ENCODE peak calls at places on chromosomes 5 and 9, in nine cellular contexts. Y is NCI-H524; L is neural crest cell; P is central memory CD4-positive, alpha-beta T cell; B is ELR; D is activated CD4-positive, alpha-beta T cell treated with anti-CD3 and anti-CD28 coated beads, Interleukin-2, amount 50 U/mL, for 1 hour; S is T-cell; Q is HT1080; T is HS-5. V is an unnamed sample.

GRCh38 chr9:135515083-135515511 is 6.1 kb upstream of the LCN1 start:
- DNase-seq in Q (no peak), S (no peak), D (no peak), T (no peak), B (no peak), P (no peak), L (no peak), Y (no peak), V (no peak)

GRCh38 chr5:177478711-177479646 is 5.5 kb upstream of the DBN1 start:
- DNase-seq in T (no peak), P (no peak), L (no peak), B (no peak), Q (no peak), Y (no peak), S (no peak), D (no peak), V (peak)

GRCh38 chr9:84436386-84437114 is 96.0 kb upstream of the SLC28A3 start:
- DNase-seq in P (no peak), L (no peak), D (no peak), S (no peak), Y (no peak), B (no peak), Q (no peak), T (no peak), V (no peak)

GRCh38 chr5:127561254-127561653 is 43.8 kb downstream of the PRRC1 start:
- DNase-seq in Q (peak), T (peak), D (no peak), S (no peak), P (no peak), L (no peak), B (peak), Y (no peak), V (no peak)

GRCh38 chr5:118407958-118408357 is 580.4 kb downstream of the DTWD2 start:
- DNase-seq in D (no peak), Q (no peak), P (no peak), Y (peak), S (no peak), T (no peak), L (no peak), B (no peak), V (no peak)

GRCh38 chr5:159467666-159468065 is 137.4 kb upstream of the IL12B start:
- DNase-seq in Y (no peak), P (no peak), T (no peak), D (no peak), S (no peak), L (no peak), Q (no peak), B (no peak), V (no peak)

GRCh38 chr9:25936031-25936430 is 257.8 kb upstream of the TUSC1 start:
- DNase-seq in B (no peak), D (no peak), Q (no peak), S (no peak), Y (no peak), L (no peak), P (no peak), T (no peak), V (no peak)

GRCh38 chr5:52692039-52692438 is 95.7 kb upstream of the ITGA1 start:
- DNase-seq in L (no peak), Y (no peak), B (peak), T (no peak), P (no peak), Q (peak), D (no peak), S (no peak), V (no peak)

GRCh38 chr5:119327018-119327417 is 28.8 kb upstream of the TNFAIP8 start:
- DNase-seq in T (no peak), Y (no peak), D (no peak), P (no peak), S (no peak), Q (no peak), L (no peak), B (no peak), V (no peak)

GRCh38 chr9:111232997-111233790 is 96.8 kb downstream of the OR2K2 start:
- DNase-seq in B (no peak), T (no peak), Q (no peak), L (no peak), S (no peak), P (no peak), D (no peak), Y (no peak), V (no peak)

GRCh38 chr5:40594811-40595210 is 84.9 kb upstream of the PTGER4 start:
- DNase-seq in Y (no peak), P (no peak), Q (no peak), B (no peak), L (no peak), S (no peak), D (no peak), T (no peak), V (no peak)

GRCh38 chr5:1110930-1111726 is 735 bp downstream of the SLC12A7 start:
- DNase-seq in Q (no peak), S (no peak), T (no peak), Y (no peak), L (no peak), B (no peak), P (peak), D (no peak), V (no peak)

GRCh38 chr5:81827522-81827921 is 76.6 kb upstream of the SSBP2 start:
- DNase-seq in P (no peak), D (no peak), S (no peak), Q (no peak), Y (no peak), B (no peak), T (no peak), L (no peak), V (no peak)

GRCh38 chr9:89449261-89449671 is 48.6 kb downstream of the SEMA4D start:
- DNase-seq in Y (no peak), D (no peak), P (no peak), S (no peak), L (no peak), Q (no peak), T (no peak), B (no peak), V (no peak)

GRCh38 chr5:66367814-66368541 is 223.9 kb downstream of the SREK1 start:
- DNase-seq in Y (peak), Q (no peak), P (no peak), S (no peak), D (no peak), B (no peak), L (no peak), T (no peak), V (no peak)

GRCh38 chr5:91797581-91797980 is 414.5 kb upstream of the ARRDC3 start:
- DNase-seq in L (no peak), D (no peak), Y (no peak), S (no peak), P (no peak), T (no peak), Q (no peak), B (no peak), V (no peak)

GRCh38 chr5:167295686-167296015 is 995.8 kb upstream of the WWC1 start:
- DNase-seq in B (no peak), L (no peak), Q (peak), T (no peak), S (no peak), P (no peak), D (no peak), Y (no peak), V (no peak)

GRCh38 chr5:40409600-40409999 is 270.1 kb upstream of the PTGER4 start:
- DNase-seq in Y (no peak), D (peak), Q (no peak), T (no peak), S (peak), B (no peak), P (peak), L (no peak), V (peak)

GRCh38 chr5:83589786-83590185 is 118.2 kb downstream of the VCAN start:
- DNase-seq in P (no peak), S (no peak), T (no peak), Y (no peak), L (no peak), D (no peak), Q (no peak), B (no peak), V (no peak)

GRCh38 chr5:147167529-147167928 is 67.3 kb upstream of the STK32A start:
- DNase-seq in Y (no peak), S (no peak), B (no peak), L (no peak), P (no peak), D (no peak), Q (no peak), T (no peak), V (no peak)

V was measured in KBM-7.